ENCODE peak calls at places on chromosome 6, in four cellular contexts. Q is RWPE1, N is GM10248, K is ovary. E is an unnamed sample.

GRCh38 chr6:128079026-128079425 is 178.2 kb upstream of the THEMIS start:
- DNase-seq in Q (no peak), K (no peak), N (no peak), E (no peak)

GRCh38 chr6:135212935-135213334 is 31.8 kb downstream of the MYB start:
- DNase-seq in N (no peak), K (no peak), Q (peak; percentile 31), E (no peak)

GRCh38 chr6:148021135-148021534 is 321.5 kb upstream of the SASH1 start:
- DNase-seq in Q (no peak), K (no peak), N (no peak), E (no peak)

GRCh38 chr6:167103041-167103816 is 19.7 kb upstream of the CCR6 start:
- DNase-seq in Q (no peak), K (no peak), N (peak; percentile 73), E (no peak)

GRCh38 chr6:151576658-151577057 is 82.8 kb downstream of the CCDC170 start:
- DNase-seq in Q (no peak), N (no peak), K (no peak), E (no peak)

GRCh38 chr6:115843945-115844344 is 216.7 kb downstream of the FRK start:
- DNase-seq in K (no peak), Q (no peak), N (no peak), E (no peak)

GRCh38 chr6:90544085-90544484 is 42.8 kb downstream of the MAP3K7 start:
- DNase-seq in K (no peak), N (no peak), Q (no peak), E (no peak)

GRCh38 chr6:153085239-153085638 is 45.8 kb downstream of the RGS17 start:
- DNase-seq in Q (no peak), N (no peak), K (no peak), E (no peak)

GRCh38 chr6:40588480-40588879 is 1.3 kb upstream of the LRFN2 start:
- DNase-seq in Q (no peak), N (no peak), K (no peak), E (no peak)

GRCh38 chr6:29797120-29797519 is 30.5 kb upstream of the HLA-G start:
- DNase-seq in K (no peak), N (no peak), Q (peak; percentile 46), E (no peak)

GRCh38 chr6:69884231-69884630 is 17.9 kb downstream of the COL19A1 start:
- DNase-seq in N (no peak), Q (no peak), K (no peak), E (no peak)

GRCh38 chr6:13462380-13463326 is 24.7 kb downstream of the GFOD1 start:
- DNase-seq in K (no peak), N (no peak), Q (no peak), E (no peak)

GRCh38 chr6:141587482-141588266 is 545.1 kb upstream of the GJE1 start:
- DNase-seq in N (no peak), Q (no peak), K (no peak), E (no peak)

GRCh38 chr6:15987569-15987968 is 141.3 kb upstream of the MYLIP start:
- DNase-seq in N (no peak), K (no peak), Q (no peak), E (no peak)

GRCh38 chr6:151564654-151565053 is 70.8 kb downstream of the CCDC170 start:
- DNase-seq in N (no peak), Q (no peak), K (no peak), E (no peak)

GRCh38 chr6:1286972-1287600 is 24.8 kb upstream of the FOXQ1 start:
- DNase-seq in K (no peak), Q (peak; percentile 89), N (no peak), E (no peak)